ENCODE peak calls at places on chromosome 6, in ten cellular contexts. One of them, this sample, is unnamed.
A peak's percentile ranks its signal among the peaks of the same experiment; 100 is the strongest.

GRCh38 chr6:7108964-7109836 is 1.4 kb downstream of the RREB1 start:
- DNase-seq in ovary: peak; percentile 72
- DNase-seq in mammary epithelial cell: peak; percentile 58
- DNase-seq in PC-9: no peak
- DNase-seq in foreskin keratinocyte: no peak
- DNase-seq in heart right ventricle: peak; percentile 64
- DNase-seq in tibial artery: peak; percentile 72
- DNase-seq in body of pancreas: peak; percentile 61
- DNase-seq in keratinocyte: no peak
- DNase-seq in RWPE1: peak; percentile 76
- DNase-seq in this sample: peak; percentile 15

GRCh38 chr6:131199568-131200272 is 64.5 kb downstream of the AKAP7 start:
- DNase-seq in ovary: no peak
- DNase-seq in mammary epithelial cell: peak; percentile 55
- DNase-seq in PC-9: peak; percentile 5
- DNase-seq in foreskin keratinocyte: peak; percentile 26
- DNase-seq in heart right ventricle: peak; percentile 13
- DNase-seq in tibial artery: no peak
- DNase-seq in body of pancreas: peak; percentile 34
- DNase-seq in keratinocyte: peak; percentile 2
- DNase-seq in RWPE1: peak; percentile 13
- DNase-seq in this sample: peak; percentile 67

GRCh38 chr6:159833556-159833955 is 33.5 kb downstream of the PNLDC1 start:
- DNase-seq in ovary: no peak
- DNase-seq in mammary epithelial cell: no peak
- DNase-seq in PC-9: no peak
- DNase-seq in foreskin keratinocyte: no peak
- DNase-seq in heart right ventricle: no peak
- DNase-seq in tibial artery: no peak
- DNase-seq in body of pancreas: no peak
- DNase-seq in keratinocyte: no peak
- DNase-seq in RWPE1: no peak
- DNase-seq in this sample: no peak

GRCh38 chr6:35601331-35602132 is 87.2 kb downstream of the FKBP5 start:
- DNase-seq in ovary: peak; percentile 40
- DNase-seq in mammary epithelial cell: peak; percentile 84
- DNase-seq in PC-9: peak; percentile 4
- DNase-seq in foreskin keratinocyte: peak; percentile 76
- DNase-seq in heart right ventricle: peak; percentile 25
- DNase-seq in tibial artery: peak; percentile 86
- DNase-seq in body of pancreas: peak; percentile 66
- DNase-seq in keratinocyte: no peak
- DNase-seq in RWPE1: peak; percentile 81
- DNase-seq in this sample: peak; percentile 57

GRCh38 chr6:147508871-147509608 is 550 bp downstream of the SAMD5 start:
- DNase-seq in ovary: peak; percentile 37
- DNase-seq in mammary epithelial cell: no peak
- DNase-seq in PC-9: no peak
- DNase-seq in foreskin keratinocyte: no peak
- DNase-seq in heart right ventricle: no peak
- DNase-seq in tibial artery: no peak
- DNase-seq in body of pancreas: peak; percentile 15
- DNase-seq in keratinocyte: no peak
- DNase-seq in RWPE1: no peak
- DNase-seq in this sample: no peak

GRCh38 chr6:135877666-135878065 is 26.2 kb downstream of the PDE7B start:
- DNase-seq in ovary: no peak
- DNase-seq in mammary epithelial cell: no peak
- DNase-seq in PC-9: no peak
- DNase-seq in foreskin keratinocyte: no peak
- DNase-seq in heart right ventricle: no peak
- DNase-seq in tibial artery: no peak
- DNase-seq in body of pancreas: no peak
- DNase-seq in keratinocyte: no peak
- DNase-seq in RWPE1: no peak
- DNase-seq in this sample: no peak

GRCh38 chr6:10722570-10722819 is 375 bp upstream of the TMEM14C start:
- DNase-seq in ovary: no peak
- DNase-seq in mammary epithelial cell: no peak
- DNase-seq in PC-9: no peak
- DNase-seq in foreskin keratinocyte: no peak
- DNase-seq in heart right ventricle: no peak
- DNase-seq in tibial artery: no peak
- DNase-seq in body of pancreas: no peak
- DNase-seq in keratinocyte: no peak
- DNase-seq in RWPE1: no peak
- DNase-seq in this sample: no peak

GRCh38 chr6:83985308-83985713 is 48.3 kb upstream of the MRAP2 start:
- DNase-seq in ovary: no peak
- DNase-seq in mammary epithelial cell: no peak
- DNase-seq in PC-9: no peak
- DNase-seq in foreskin keratinocyte: no peak
- DNase-seq in heart right ventricle: no peak
- DNase-seq in tibial artery: no peak
- DNase-seq in body of pancreas: no peak
- DNase-seq in keratinocyte: no peak
- DNase-seq in RWPE1: no peak
- DNase-seq in this sample: no peak

GRCh38 chr6:8269094-8269493 is 166.3 kb downstream of the SLC35B3 start:
- DNase-seq in ovary: no peak
- DNase-seq in mammary epithelial cell: no peak
- DNase-seq in PC-9: no peak
- DNase-seq in foreskin keratinocyte: no peak
- DNase-seq in heart right ventricle: no peak
- DNase-seq in tibial artery: no peak
- DNase-seq in body of pancreas: no peak
- DNase-seq in keratinocyte: no peak
- DNase-seq in RWPE1: no peak
- DNase-seq in this sample: no peak

GRCh38 chr6:69985180-69985579 is 118.8 kb downstream of the COL19A1 start:
- DNase-seq in ovary: no peak
- DNase-seq in mammary epithelial cell: peak; percentile 7
- DNase-seq in PC-9: no peak
- DNase-seq in foreskin keratinocyte: no peak
- DNase-seq in heart right ventricle: no peak
- DNase-seq in tibial artery: no peak
- DNase-seq in body of pancreas: no peak
- DNase-seq in keratinocyte: no peak
- DNase-seq in RWPE1: no peak
- DNase-seq in this sample: no peak

GRCh38 chr6:167227984-167228383 is 63.1 kb upstream of the UNC93A start:
- DNase-seq in ovary: no peak
- DNase-seq in mammary epithelial cell: no peak
- DNase-seq in PC-9: no peak
- DNase-seq in foreskin keratinocyte: no peak
- DNase-seq in heart right ventricle: no peak
- DNase-seq in tibial artery: no peak
- DNase-seq in body of pancreas: no peak
- DNase-seq in keratinocyte: no peak
- DNase-seq in RWPE1: no peak
- DNase-seq in this sample: no peak

GRCh38 chr6:81613606-81614005 is 138.9 kb downstream of the TENT5A start:
- DNase-seq in ovary: no peak
- DNase-seq in mammary epithelial cell: peak; percentile 17
- DNase-seq in PC-9: no peak
- DNase-seq in foreskin keratinocyte: peak; percentile 25
- DNase-seq in heart right ventricle: no peak
- DNase-seq in tibial artery: no peak
- DNase-seq in body of pancreas: no peak
- DNase-seq in keratinocyte: no peak
- DNase-seq in RWPE1: peak; percentile 2
- DNase-seq in this sample: no peak

GRCh38 chr6:33392168-33392947 is 735 bp downstream of the KIFC1 start:
- DNase-seq in ovary: no peak
- DNase-seq in mammary epithelial cell: no peak
- DNase-seq in PC-9: no peak
- DNase-seq in foreskin keratinocyte: no peak
- DNase-seq in heart right ventricle: no peak
- DNase-seq in tibial artery: no peak
- DNase-seq in body of pancreas: no peak
- DNase-seq in keratinocyte: no peak
- DNase-seq in RWPE1: no peak
- DNase-seq in this sample: no peak

GRCh38 chr6:134663800-134664535 is 285.9 kb downstream of the ALDH8A1 start:
- DNase-seq in ovary: peak; percentile 21
- DNase-seq in mammary epithelial cell: no peak
- DNase-seq in PC-9: no peak
- DNase-seq in foreskin keratinocyte: no peak
- DNase-seq in heart right ventricle: no peak
- DNase-seq in tibial artery: no peak
- DNase-seq in body of pancreas: no peak
- DNase-seq in keratinocyte: no peak
- DNase-seq in RWPE1: no peak
- DNase-seq in this sample: no peak

GRCh38 chr6:16704706-16705402 is 56.4 kb downstream of the ATXN1 start:
- DNase-seq in ovary: no peak
- DNase-seq in mammary epithelial cell: peak; percentile 66
- DNase-seq in PC-9: no peak
- DNase-seq in foreskin keratinocyte: no peak
- DNase-seq in heart right ventricle: no peak
- DNase-seq in tibial artery: no peak
- DNase-seq in body of pancreas: no peak
- DNase-seq in keratinocyte: no peak
- DNase-seq in RWPE1: no peak
- DNase-seq in this sample: peak; percentile 20

DNA sequence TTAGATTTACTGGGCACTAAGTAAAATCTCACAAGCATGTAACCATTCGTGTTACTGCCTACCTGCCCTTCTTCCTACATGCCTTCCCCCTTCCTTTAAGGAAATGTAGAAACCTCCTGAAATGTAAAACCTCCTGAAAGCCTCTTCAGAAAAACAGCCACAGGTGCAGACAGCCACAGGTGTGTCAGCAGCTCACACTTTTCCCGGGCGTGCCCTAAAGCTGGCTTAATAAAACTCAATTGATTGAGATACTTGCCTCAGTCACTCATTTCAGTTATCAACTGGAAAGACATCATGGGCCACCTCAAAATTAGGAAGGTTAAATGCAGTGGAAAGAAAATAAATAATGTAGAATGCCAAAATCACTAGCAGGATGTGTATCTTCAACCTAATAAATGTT is 23.1 kb upstream of the PBOV1 start:
- DNase-seq in ovary: no peak
- DNase-seq in mammary epithelial cell: no peak
- DNase-seq in PC-9: no peak
- DNase-seq in foreskin keratinocyte: no peak
- DNase-seq in heart right ventricle: no peak
- DNase-seq in tibial artery: no peak
- DNase-seq in body of pancreas: no peak
- DNase-seq in keratinocyte: no peak
- DNase-seq in RWPE1: no peak
- DNase-seq in this sample: no peak
- H3K27ac ChIP-seq in ovary: no peak overlapping the region
- H3K27ac ChIP-seq in mammary epithelial cell: no peak overlapping the region
- H3K27ac ChIP-seq in PC-9: no peak overlapping the region
- H3K27ac ChIP-seq in foreskin keratinocyte: no peak overlapping the region
- H3K27ac ChIP-seq in heart right ventricle: no peak overlapping the region
- H3K27ac ChIP-seq in tibial artery: no peak overlapping the region
- H3K27ac ChIP-seq in body of pancreas: peak overlapping the region; percentile 73
- H3K27ac ChIP-seq in keratinocyte: no peak overlapping the region
- H3K27ac ChIP-seq in RWPE1: no peak overlapping the region
- H3K27ac ChIP-seq in this sample: no peak overlapping the region

DNA sequence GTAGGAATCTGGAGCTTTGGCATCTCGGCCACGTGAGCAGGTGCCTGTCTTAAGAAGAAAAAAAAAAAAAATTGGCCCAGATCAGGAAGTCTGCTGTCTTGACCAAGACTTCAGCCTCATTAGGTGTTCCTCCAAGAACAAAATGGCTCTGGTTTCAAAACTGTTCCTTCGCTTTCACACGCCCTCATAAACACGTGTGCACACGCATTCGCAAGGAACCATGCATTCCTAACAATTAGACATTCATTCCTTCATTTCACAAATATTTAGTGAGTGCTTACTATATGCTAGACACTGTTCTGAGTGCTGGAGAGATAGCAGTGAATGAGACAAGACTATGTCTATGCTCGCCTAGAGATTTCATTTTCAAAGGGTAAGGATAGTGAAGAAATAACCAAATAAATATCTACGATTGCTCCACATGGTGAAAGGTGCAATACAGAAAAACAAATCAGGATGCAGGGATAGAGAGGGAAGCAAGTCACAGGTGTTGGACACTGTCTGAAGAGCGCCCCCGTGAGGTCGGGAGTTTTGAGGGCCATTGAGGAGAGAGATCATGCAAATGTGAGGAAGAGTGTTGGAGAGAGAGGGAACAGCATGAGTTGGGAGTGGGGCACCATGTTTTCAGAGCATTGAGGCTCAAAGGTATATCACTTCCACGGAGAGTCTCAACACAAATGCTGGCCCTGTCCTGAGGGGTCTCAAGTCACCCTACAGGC is 53.3 kb downstream of the CCDC170 start:
- DNase-seq in ovary: no peak
- DNase-seq in mammary epithelial cell: no peak
- DNase-seq in PC-9: no peak
- DNase-seq in foreskin keratinocyte: no peak
- DNase-seq in heart right ventricle: no peak
- DNase-seq in tibial artery: no peak
- DNase-seq in body of pancreas: no peak
- DNase-seq in keratinocyte: no peak
- DNase-seq in RWPE1: no peak
- DNase-seq in this sample: no peak
- TF ChIP-seq CTCF in ovary: no peak
- TF ChIP-seq CTCF in mammary epithelial cell: no peak
- TF ChIP-seq CTCF in PC-9: no peak
- TF ChIP-seq CTCF in foreskin keratinocyte: no peak
- TF ChIP-seq CTCF in heart right ventricle: no peak
- TF ChIP-seq CTCF in tibial artery: no peak
- TF ChIP-seq CTCF in body of pancreas: no peak
- TF ChIP-seq CTCF in keratinocyte: no peak
- TF ChIP-seq CTCF in RWPE1: no peak
- TF ChIP-seq CTCF in this sample: no peak

DNA sequence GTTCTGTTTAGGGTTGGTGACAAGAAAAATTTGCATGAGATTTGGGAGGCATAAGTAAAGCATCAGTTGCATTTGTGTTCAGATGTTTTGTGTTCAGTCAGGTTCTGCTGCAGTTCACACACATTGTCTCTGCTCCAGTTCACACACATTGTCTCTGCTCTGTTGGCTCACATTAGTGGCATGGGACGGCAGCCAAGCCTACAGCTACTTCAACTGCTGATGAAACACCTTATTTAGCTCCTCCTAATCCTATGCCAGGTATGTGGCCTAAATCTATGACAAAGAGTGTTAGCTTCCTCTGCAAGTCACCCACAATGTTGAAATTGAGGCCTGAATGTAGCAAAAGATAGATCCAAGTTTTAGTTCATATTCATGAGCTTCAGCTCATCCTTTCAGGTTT is 278.1 kb upstream of the SYNCRIP start:
- DNase-seq in ovary: no peak
- DNase-seq in mammary epithelial cell: peak; percentile 0
- DNase-seq in PC-9: no peak
- DNase-seq in foreskin keratinocyte: no peak
- DNase-seq in heart right ventricle: peak; percentile 9
- DNase-seq in tibial artery: no peak
- DNase-seq in body of pancreas: peak; percentile 90
- DNase-seq in keratinocyte: no peak
- DNase-seq in RWPE1: no peak
- DNase-seq in this sample: no peak
- H3K27ac ChIP-seq in ovary: no peak overlapping the region
- H3K27ac ChIP-seq in mammary epithelial cell: no peak overlapping the region
- H3K27ac ChIP-seq in PC-9: no peak overlapping the region
- H3K27ac ChIP-seq in foreskin keratinocyte: no peak overlapping the region
- H3K27ac ChIP-seq in heart right ventricle: no peak overlapping the region
- H3K27ac ChIP-seq in tibial artery: no peak overlapping the region
- H3K27ac ChIP-seq in body of pancreas: no peak overlapping the region
- H3K27ac ChIP-seq in keratinocyte: no peak overlapping the region
- H3K27ac ChIP-seq in RWPE1: no peak overlapping the region
- H3K27ac ChIP-seq in this sample: no peak overlapping the region

GRCh38 chr6:128121610-128122009 is 220.8 kb upstream of the THEMIS start:
- DNase-seq in ovary: no peak
- DNase-seq in mammary epithelial cell: no peak
- DNase-seq in PC-9: no peak
- DNase-seq in foreskin keratinocyte: no peak
- DNase-seq in heart right ventricle: no peak
- DNase-seq in tibial artery: no peak
- DNase-seq in body of pancreas: no peak
- DNase-seq in keratinocyte: no peak
- DNase-seq in RWPE1: no peak
- DNase-seq in this sample: no peak
- TF ChIP-seq CTCF in ovary: no peak
- TF ChIP-seq CTCF in mammary epithelial cell: no peak
- TF ChIP-seq CTCF in PC-9: no peak
- TF ChIP-seq CTCF in foreskin keratinocyte: no peak
- TF ChIP-seq CTCF in heart right ventricle: no peak
- TF ChIP-seq CTCF in tibial artery: no peak
- TF ChIP-seq CTCF in body of pancreas: no peak
- TF ChIP-seq CTCF in keratinocyte: no peak
- TF ChIP-seq CTCF in RWPE1: no peak
- TF ChIP-seq CTCF in this sample: no peak

This sample was measured in CD4-positive, alpha-beta T cell.